ENCODE peak calls at places on chromosomes 2 and 18, in seven cellular contexts. F is IMR-90, O is kidney, G is cardiac muscle cell, Z is psoas muscle, V is OCI-LY7, L is left lung. Y is an unnamed sample. For H3K9me3, the result is how much of the 10 kb centered on the place peaks cover.

GRCh38 chr2:10412380-10412779 is 35.7 kb downstream of the ODC1 start:
- DNase-seq in F (peak), O (no peak), G (peak), Z (no peak), V (peak), L (no peak), Y (no peak)

GRCh38 chr18:69400976-69401474 is 337 bp downstream of the DOK6 start:
- DNase-seq in F (peak), O (peak), G (peak), Z (no peak), V (no peak), L (no peak), Y (peak)

GRCh38 chr2:60522462-60522861 is 31.0 kb downstream of the BCL11A start:
- DNase-seq in F (no peak), O (no peak), G (no peak), Z (no peak), V (no peak), L (no peak), Y (no peak)

GRCh38 chr2:156430978-156431358 is 5.2 kb upstream of the GPD2 start:
- DNase-seq in F (peak), O (no peak), G (peak), Z (no peak), V (no peak), L (no peak), Y (no peak)

GRCh38 chr2:210792000-210792399 is 235.6 kb downstream of the CPS1 start:
- DNase-seq in F (no peak), O (no peak), G (no peak), Z (no peak), V (no peak), L (no peak), Y (peak)

GRCh38 chr18:79413426-79413825 is 17.7 kb downstream of the NFATC1 start:
- DNase-seq in F (no peak), O (peak), G (no peak), Z (peak), V (no peak), L (no peak), Y (peak)

GRCh38 chr2:168758970-168759820 is 43.2 kb upstream of the NOSTRIN start:
- DNase-seq in F (peak), O (no peak), G (peak), Z (no peak), V (peak), L (no peak), Y (no peak)

GRCh38 chr18:62938006-62938405 is 222.7 kb downstream of the PHLPP1 start:
- DNase-seq in F (peak), O (no peak), G (peak), Z (no peak), V (no peak), L (no peak), Y (no peak)

GRCh38 chr2:220949476-220949875 is 622.6 kb downstream of the EPHA4 start:
- DNase-seq in F (peak), O (no peak), G (no peak), Z (no peak), V (no peak), L (no peak), Y (no peak)

GRCh38 chr2:101616411-101616810 is 81.1 kb upstream of the MAP4K4 start:
- DNase-seq in F (peak), O (no peak), G (peak), Z (no peak), V (no peak), L (no peak), Y (peak)

GRCh38 chr2:167581961-167582574 is 665.3 kb downstream of the STK39 start:
- DNase-seq in F (peak), O (no peak), G (peak), Z (no peak), V (no peak), L (no peak), Y (no peak)

GRCh38 chr18:3284501-3284900 is 22.6 kb downstream of the MYL12B start:
- DNase-seq in F (no peak), O (no peak), G (no peak), Z (no peak), V (no peak), L (no peak), Y (no peak)

GRCh38 chr2:151999058-151999457 is 99.8 kb downstream of the CACNB4 start:
- DNase-seq in F (peak), O (no peak), G (peak), Z (peak), V (peak), L (no peak), Y (peak)

GRCh38 chr2:32452338-32453064 is 95.7 kb downstream of the BIRC6 start:
- DNase-seq in F (no peak), O (no peak), G (no peak), Z (no peak), V (no peak), L (no peak), Y (no peak)

GRCh38 chr2:36729067-36729466 is 32.6 kb downstream of the VIT start:
- DNase-seq in F (peak), O (no peak), G (no peak), Z (no peak), V (no peak), L (no peak), Y (no peak)

GRCh38 chr2:4101938-4102337 is 398.6 kb downstream of the DCDC2C start:
- DNase-seq in F (no peak), O (no peak), G (no peak), Z (no peak), V (no peak), L (no peak), Y (no peak)

GRCh38 chr2:128610496-128610895 is 291.8 kb upstream of the HS6ST1 start:
- DNase-seq in F (no peak), O (peak), G (no peak), Z (no peak), V (no peak), L (no peak), Y (no peak)

GRCh38 chr2:186605041-186605440 is 15.2 kb downstream of the ITGAV start:
- DNase-seq in F (no peak), O (no peak), G (no peak), Z (no peak), V (no peak), L (no peak), Y (no peak)

GRCh38 chr2:239328306-239329191 is 72.3 kb downstream of the HDAC4 start:
- DNase-seq in F (peak), O (no peak), G (peak), Z (peak), V (no peak), L (no peak), Y (peak)

GRCh38 chr18:3660719-3661118 is 210.7 kb downstream of the TGIF1 start:
- DNase-seq in F (no peak), O (no peak), G (peak), Z (no peak), V (peak), L (no peak), Y (no peak)

GRCh38 chr2:225637199-225637598 is 237.7 kb downstream of the NYAP2 start:
- DNase-seq in F (no peak), O (no peak), G (peak), Z (no peak), V (no peak), L (no peak), Y (no peak)

GRCh38 chr2:29443086-29443485 is 327.9 kb downstream of the CLIP4 start:
- DNase-seq in F (no peak), O (no peak), G (no peak), Z (no peak), V (no peak), L (no peak), Y (no peak)

GRCh38 chr2:102310964-102311640 is at the start of gene IL1RL1:
- DNase-seq in F (no peak), O (no peak), G (no peak), Z (no peak), V (no peak), L (no peak), Y (no peak)

GRCh38 chr2:222982010-222982908 is 69.7 kb upstream of the KCNE4 start:
- DNase-seq in F (peak), O (peak), G (peak), Z (peak), V (peak), L (peak), Y (peak)

GRCh38 chr18:77222464-77222863 is 27.2 kb upstream of the GALR1 start:
- DNase-seq in F (no peak), O (no peak), G (no peak), Z (no peak), V (no peak), L (no peak), Y (no peak)

GRCh38 chr2:37773354-37773753 is 101.9 kb upstream of the CDC42EP3 start:
- DNase-seq in F (no peak), O (no peak), G (no peak), Z (no peak), V (no peak), L (no peak), Y (no peak)

GRCh38 chr2:216545359-216545758 is 46.7 kb downstream of the RPL37A start:
- DNase-seq in F (peak), O (no peak), G (peak), Z (no peak), V (no peak), L (no peak), Y (no peak)

GRCh38 chr2:216023055-216023648 is 9.8 kb upstream of the MREG start:
- DNase-seq in F (peak), O (no peak), G (peak), Z (no peak), V (peak), L (no peak), Y (no peak)

GRCh38 chr2:232772540-232772939 is 3.8 kb downstream of the KCNJ13 start:
- DNase-seq in F (no peak), O (no peak), G (no peak), Z (no peak), V (peak), L (no peak), Y (no peak)

GRCh38 chr2:64922482-64923384 is 66.5 kb upstream of the SLC1A4 start:
- DNase-seq in F (no peak), O (no peak), G (no peak), Z (no peak), V (peak), L (no peak), Y (no peak)

GRCh38 chr2:237688081-237688480 is 60.7 kb downstream of the LRRFIP1 start:
- DNase-seq in F (no peak), O (no peak), G (no peak), Z (no peak), V (no peak), L (no peak), Y (no peak)

GRCh38 chr18:22180722-22181121 is 11.3 kb downstream of the GATA6 start:
- DNase-seq in F (no peak), O (no peak), G (no peak), Z (no peak), V (no peak), L (no peak), Y (no peak)

GRCh38 chr2:23690421-23691105 is 236.4 kb downstream of the ATAD2B start:
- DNase-seq in F (no peak), O (peak), G (no peak), Z (peak), V (no peak), L (no peak), Y (peak)
- H3K9me3 ChIP-seq in F (under half), O (under half), G (under half), Z (under half), V (under half), L (under half), Y (under half)

DNA sequence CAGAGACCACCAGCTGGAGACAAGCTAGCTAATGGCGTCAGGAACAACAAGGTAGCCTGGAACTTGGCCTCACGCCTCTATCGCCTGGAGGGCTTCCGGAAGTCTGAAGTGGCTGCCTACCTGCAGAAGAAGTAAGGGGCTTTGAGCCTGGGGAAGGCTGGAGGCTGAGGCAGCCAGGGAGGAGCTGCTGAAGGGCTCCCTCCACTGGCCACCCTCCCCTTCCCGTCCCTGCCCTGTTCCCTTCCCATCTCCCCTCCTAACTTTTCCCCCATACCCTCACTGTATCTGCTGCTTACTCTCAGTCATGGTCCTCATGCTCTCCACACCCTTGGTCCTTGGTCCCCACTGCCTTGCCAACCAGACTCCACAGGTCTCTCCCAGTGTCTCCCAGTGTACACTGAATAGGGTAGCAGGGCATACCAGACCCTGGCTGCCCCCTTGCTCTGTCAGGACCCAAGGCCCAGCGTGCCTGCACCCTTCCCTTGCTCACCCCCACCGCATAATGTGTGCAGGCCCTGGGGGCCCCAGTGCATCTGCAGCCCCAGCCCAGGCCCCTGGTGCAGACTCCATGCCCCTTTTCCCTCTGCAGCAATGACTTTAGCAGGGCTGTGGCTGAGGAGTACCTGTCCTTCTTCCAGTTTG is 18.8 kb downstream of the PSD4 start:
- DNase-seq in F (no peak), O (no peak), G (no peak), Z (no peak), V (no peak), L (no peak), Y (no peak)
- H3K9me3 ChIP-seq in F (under half), O (under half), G (under half), Z (under half), V (under half), L (under half), Y (under half)

GRCh38 chr2:8315766-8316165 is 366.1 kb upstream of the ID2 start:
- DNase-seq in F (peak), O (no peak), G (no peak), Z (no peak), V (no peak), L (peak), Y (peak)
- H3K9me3 ChIP-seq in F (under half), O (under half), G (under half), Z (under half), V (under half), L (under half), Y (under half)

GRCh38 chr18:44452346-44452745 is 228.3 kb upstream of the SETBP1 start:
- DNase-seq in F (no peak), O (no peak), G (peak), Z (no peak), V (no peak), L (no peak), Y (no peak)
- H3K9me3 ChIP-seq in F (under half), O (under half), G (under half), Z (under half), V (under half), L (under half), Y (under half)

DNA sequence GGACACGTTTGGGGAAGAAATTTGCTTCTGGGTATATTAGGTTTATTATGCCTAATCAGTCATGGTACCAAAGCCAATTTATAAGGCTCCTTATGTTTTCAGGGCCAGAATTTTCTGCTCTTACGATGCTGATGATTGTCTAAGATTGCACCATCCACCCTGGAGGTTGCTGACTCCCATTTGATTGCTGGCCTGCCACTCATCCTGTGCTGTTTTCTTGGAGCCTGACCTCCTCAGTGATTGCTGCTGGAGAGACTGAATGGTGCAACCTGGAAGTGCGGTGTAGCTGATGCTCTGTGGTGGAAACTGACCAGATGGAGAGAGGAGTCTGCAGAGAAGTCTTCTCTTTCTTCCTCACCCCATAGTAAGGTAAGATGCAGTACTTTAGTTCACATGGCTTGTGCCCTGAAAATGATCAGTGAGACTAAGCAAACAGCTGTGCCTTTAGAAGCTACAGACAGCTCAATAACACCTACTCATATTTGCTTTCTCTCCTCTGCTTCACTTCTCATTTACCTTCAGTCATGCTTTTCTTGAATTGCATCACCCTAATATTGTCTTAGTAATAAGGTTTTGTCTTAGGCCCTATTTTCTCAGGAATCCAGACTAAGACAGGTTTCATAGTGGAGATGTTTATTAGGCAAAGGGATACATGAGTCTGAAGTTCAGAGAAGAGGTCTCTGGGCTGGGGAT is 17.4 kb downstream of the ZNF24 start:
- DNase-seq in F (no peak), O (no peak), G (no peak), Z (no peak), V (no peak), L (no peak), Y (no peak)
- H3K9me3 ChIP-seq in F (under half), O (under half), G (under half), Z (under half), V (under half), L (under half), Y (under half)

GRCh38 chr18:12556946-12557806 is 100.7 kb downstream of the SPIRE1 start:
- DNase-seq in F (no peak), O (peak), G (no peak), Z (no peak), V (no peak), L (no peak), Y (no peak)
- H3K9me3 ChIP-seq in F (under half), O (under half), G (under half), Z (under half), V (under half), L (under half), Y (under half)

GRCh38 chr2:89849731-89850130 is 1158.3 kb downstream of the RPIA start:
- DNase-seq in F (no peak), O (no peak), G (no peak), Z (no peak), V (no peak), L (no peak), Y (no peak)

GRCh38 chr2:89850481-89850880 is 1159.0 kb downstream of the RPIA start:
- DNase-seq in F (no peak), O (no peak), G (no peak), Z (no peak), V (no peak), L (no peak), Y (no peak)

GRCh38 chr2:89845532-89845931 is 1154.1 kb downstream of the RPIA start:
- DNase-seq in F (no peak), O (no peak), G (no peak), Z (no peak), V (no peak), L (no peak), Y (no peak)

GRCh38 chr2:89848763-89849162 is 1157.3 kb downstream of the RPIA start:
- DNase-seq in F (no peak), O (no peak), G (no peak), Z (no peak), V (no peak), L (no peak), Y (no peak)

DNA sequence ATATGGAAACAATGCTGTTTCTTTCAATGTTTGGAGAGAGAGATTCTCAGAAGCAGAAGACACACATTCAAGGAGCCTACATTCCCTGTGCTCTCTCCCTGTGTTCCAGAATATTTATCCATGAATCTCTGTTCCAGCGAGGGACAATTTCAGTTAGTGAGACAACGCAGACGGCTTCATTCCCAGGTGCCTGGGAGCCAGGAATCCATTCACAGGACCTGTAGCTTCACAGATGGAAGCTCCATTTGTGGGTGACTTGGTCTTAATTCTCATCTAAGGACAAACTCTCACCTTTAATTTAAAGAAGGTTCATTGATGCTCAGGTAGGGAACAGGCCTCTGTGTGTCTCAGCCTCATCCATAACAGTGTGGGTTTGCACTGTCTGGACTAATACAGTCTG is 1156.6 kb downstream of the RPIA start:
- DNase-seq in F (no peak), O (no peak), G (no peak), Z (no peak), V (no peak), L (no peak), Y (no peak)
- H3K9me3 ChIP-seq in F (under half), O (under half), G (under half), Z (under half), V (under half), L (under half), Y (under half)

GRCh38 chr2:39362595-39362994 is 74.5 kb downstream of the MAP4K3 start:
- DNase-seq in F (no peak), O (no peak), G (no peak), Z (no peak), V (no peak), L (no peak), Y (no peak)

GRCh38 chr2:39359453-39360038 is 77.5 kb downstream of the MAP4K3 start:
- DNase-seq in F (no peak), O (no peak), G (no peak), Z (no peak), V (peak), L (no peak), Y (no peak)

GRCh38 chr2:39356922-39357639 is 80.0 kb downstream of the MAP4K3 start:
- DNase-seq in F (no peak), O (no peak), G (no peak), Z (no peak), V (no peak), L (no peak), Y (no peak)

GRCh38 chr2:39361511-39361910 is 75.6 kb downstream of the MAP4K3 start:
- DNase-seq in F (no peak), O (no peak), G (no peak), Z (no peak), V (no peak), L (no peak), Y (no peak)
- H3K9me3 ChIP-seq in F (under half), O (under half), G (under half), Z (under half), V (under half), L (under half), Y (under half)